ENCODE peak calls at places on chromosomes 7 and 10, in five cellular contexts. Z is aorta; T is NCI-H1092 treated with DMSO at 0.1 percent for 48 hours; L is foreskin keratinocyte; F is activated naive CD4-positive, alpha-beta T cell treated with anti-CD3 and anti-CD28 coated beads, Interleukin-2, amount 50 U/mL, for 16 hours. C is an unnamed sample.

GRCh38 chr10:83983578-83984255 is 155.6 kb upstream of the GHITM start:
- DNase-seq in Z (no peak), T (no peak), L (peak), F (no peak), C (no peak)

GRCh38 chr10:13448216-13448615 is 80.6 kb downstream of the BEND7 start:
- DNase-seq in Z (no peak), T (no peak), L (no peak), F (no peak), C (no peak)

GRCh38 chr7:143054621-143055020 is 2.5 kb downstream of the OR6V1 start:
- DNase-seq in Z (no peak), T (no peak), L (no peak), F (no peak), C (no peak)

GRCh38 chr10:121043124-121043849 is 192.1 kb downstream of the WDR11 start:
- DNase-seq in Z (no peak), T (no peak), L (no peak), F (no peak), C (no peak)

GRCh38 chr7:91656486-91657237 is 223.8 kb downstream of the MTERF1 start:
- DNase-seq in Z (peak), T (no peak), L (no peak), F (no peak), C (no peak)

GRCh38 chr7:44665531-44666213 is 59.2 kb downstream of the OGDH start:
- DNase-seq in Z (no peak), T (no peak), L (peak), F (no peak), C (no peak)

GRCh38 chr10:78656397-78656796 is 412.4 kb upstream of the ZMIZ1 start:
- DNase-seq in Z (no peak), T (no peak), L (no peak), F (no peak), C (no peak)

GRCh38 chr7:124072603-124073324 is 39.9 kb upstream of the TMEM229A start:
- DNase-seq in Z (no peak), T (no peak), L (peak), F (no peak), C (no peak)

GRCh38 chr7:272108-272615 is 17.8 kb upstream of the FOXL3 start:
- DNase-seq in Z (no peak), T (no peak), L (no peak), F (no peak), C (peak)

GRCh38 chr7:14294637-14295036 is 305.2 kb upstream of the ETV1 start:
- DNase-seq in Z (no peak), T (no peak), L (no peak), F (no peak), C (no peak)

GRCh38 chr7:64686493-64687184 is 20.7 kb downstream of the ZNF107 start:
- DNase-seq in Z (no peak), T (no peak), L (peak), F (no peak), C (no peak)

GRCh38 chr7:26192485-26193087 is 8.0 kb downstream of the HNRNPA2B1 start:
- DNase-seq in Z (no peak), T (no peak), L (no peak), F (no peak), C (no peak)

GRCh38 chr10:28922127-28922526 is 244.8 kb downstream of the BAMBI start:
- DNase-seq in Z (no peak), T (no peak), L (peak), F (no peak), C (no peak)

GRCh38 chr10:49300140-49300974 is 1.4 kb downstream of the C10orf71 start:
- DNase-seq in Z (no peak), T (no peak), L (no peak), F (no peak), C (no peak)

GRCh38 chr7:31069880-31070555 is 17.9 kb downstream of the ADCYAP1R1 start:
- DNase-seq in Z (no peak), T (no peak), L (no peak), F (no peak), C (peak)

GRCh38 chr7:26648429-26649015 is 215.9 kb downstream of the SKAP2 start:
- DNase-seq in Z (no peak), T (no peak), L (peak), F (no peak), C (no peak)

GRCh38 chr7:149765399-149766121 is 7.8 kb downstream of the ZNF467 start:
- DNase-seq in Z (no peak), T (no peak), L (no peak), F (no peak), C (no peak)

GRCh38 chr10:33859319-33860022 is 525.0 kb upstream of the NRP1 start:
- DNase-seq in Z (no peak), T (no peak), L (no peak), F (no peak), C (no peak)

GRCh38 chr7:80415522-80415921 is 96.3 kb downstream of the GNAT3 start:
- DNase-seq in Z (no peak), T (no peak), L (peak), F (no peak), C (no peak)

GRCh38 chr7:27198871-27199801 is 755 bp downstream of the HOXA13 start:
- DNase-seq in Z (peak), T (no peak), L (no peak), F (no peak), C (no peak)

GRCh38 chr10:49089789-49090595 is 25.3 kb downstream of the VSTM4 start:
- DNase-seq in Z (no peak), T (no peak), L (no peak), F (no peak), C (no peak)

GRCh38 chr7:21412291-21412896 is 15.5 kb upstream of the SP4 start:
- DNase-seq in Z (no peak), T (no peak), L (no peak), F (no peak), C (no peak)

GRCh38 chr10:87931836-87932230 is 68.4 kb downstream of the PTEN start:
- DNase-seq in Z (no peak), T (no peak), L (peak), F (no peak), C (no peak)

GRCh38 chr10:31604646-31605170 is 285.7 kb downstream of the ZEB1 start:
- DNase-seq in Z (no peak), T (no peak), L (no peak), F (no peak), C (no peak)

GRCh38 chr10:27529010-27529783 is 25.1 kb downstream of the RAB18 start:
- DNase-seq in Z (no peak), T (no peak), L (no peak), F (no peak), C (no peak)

GRCh38 chr10:130362308-130362761 is 226.1 kb downstream of the GLRX3 start:
- DNase-seq in Z (no peak), T (peak), L (no peak), F (no peak), C (no peak)

GRCh38 chr7:130814753-130815152 is 80.7 kb upstream of the KLF14 start:
- DNase-seq in Z (no peak), T (no peak), L (no peak), F (no peak), C (no peak)

GRCh38 chr10:85916999-85917573 is 449.5 kb downstream of the GRID1 start:
- DNase-seq in Z (no peak), T (peak), L (no peak), F (no peak), C (no peak)

GRCh38 chr10:24209946-24210491 is 1.1 kb downstream of the KIAA1217 start:
- DNase-seq in Z (no peak), T (no peak), L (peak), F (peak), C (no peak)

GRCh38 chr7:151244156-151244870 is 4.2 kb downstream of the SMARCD3 start:
- DNase-seq in Z (peak), T (peak), L (no peak), F (peak), C (no peak)

GRCh38 chr10:132671171-132672154 is 114.5 kb downstream of the NKX6-2 start:
- DNase-seq in Z (no peak), T (no peak), L (no peak), F (no peak), C (peak)

GRCh38 chr10:110845756-110846620 is 25.7 kb upstream of the PDCD4 start:
- DNase-seq in Z (no peak), T (peak), L (no peak), F (no peak), C (no peak)

GRCh38 chr7:112622159-112622715 is 141.4 kb downstream of the LSMEM1 start:
- DNase-seq in Z (peak), T (no peak), L (no peak), F (no peak), C (no peak)

GRCh38 chr7:156993021-156993924 is 17.2 kb downstream of the MNX1 start:
- DNase-seq in Z (no peak), T (peak), L (no peak), F (no peak), C (no peak)

GRCh38 chr7:102186306-102186705 is 100.4 kb upstream of the SH2B2 start:
- DNase-seq in Z (no peak), T (no peak), L (no peak), F (no peak), C (no peak)

GRCh38 chr7:40749877-40750276 is 615.1 kb downstream of the SUGCT start:
- DNase-seq in Z (no peak), T (no peak), L (peak), F (no peak), C (no peak)

GRCh38 chr7:159318682-159319351 is 174.2 kb upstream of the VIPR2 start:
- DNase-seq in Z (no peak), T (no peak), L (no peak), F (no peak), C (no peak)

GRCh38 chr10:123402656-123403055 is 248.5 kb downstream of the BUB3 start:
- DNase-seq in Z (no peak), T (no peak), L (no peak), F (no peak), C (no peak)

C was measured in chondrocyte.